ENCODE peak calls at places on chromosomes 13 and 19, in seven cellular contexts. X, L, H, Q, U, T and V are unnamed samples.

GRCh38 chr13:67023088-67023893 is 206.8 kb downstream of the PCDH9 start:
- DNase-seq in X (peak), L (peak), H (no peak), Q (no peak), U (no peak), T (no peak), V (peak)

GRCh38 chr13:37656247-37656940 is 57.8 kb upstream of the POSTN start:
- DNase-seq in X (peak), L (peak), H (no peak), Q (no peak), U (no peak), T (no peak), V (no peak)

GRCh38 chr13:33612641-33613638 is 205.0 kb upstream of the RFC3 start:
- DNase-seq in X (no peak), L (no peak), H (no peak), Q (peak), U (no peak), T (no peak), V (no peak)

GRCh38 chr19:50723069-50723468 is at the start of gene CLEC11A:
- DNase-seq in X (no peak), L (no peak), H (no peak), Q (no peak), U (no peak), T (no peak), V (peak)

GRCh38 chr19:46197314-46198070 is 32.0 kb upstream of the IGFL1 start:
- DNase-seq in X (no peak), L (no peak), H (no peak), Q (no peak), U (no peak), T (no peak), V (no peak)

GRCh38 chr19:2537544-2537943 is 61.6 kb downstream of the GADD45B start:
- DNase-seq in X (no peak), L (no peak), H (no peak), Q (no peak), U (no peak), T (no peak), V (peak)

GRCh38 chr13:42048625-42049453 is at the start of gene DGKH:
- DNase-seq in X (peak), L (peak), H (peak), Q (no peak), U (peak), T (no peak), V (peak)

GRCh38 chr13:94956407-94957110 is 244.2 kb upstream of the SOX21 start:
- DNase-seq in X (no peak), L (no peak), H (no peak), Q (no peak), U (no peak), T (no peak), V (no peak)

GRCh38 chr19:13476071-13476470 is 30.2 kb downstream of the CACNA1A start:
- DNase-seq in X (no peak), L (no peak), H (no peak), Q (no peak), U (no peak), T (no peak), V (no peak)

GRCh38 chr19:57305056-57305455 is 15.2 kb upstream of the ZNF543 start:
- DNase-seq in X (no peak), L (no peak), H (no peak), Q (no peak), U (no peak), T (no peak), V (no peak)

GRCh38 chr19:10289167-10289835 is 451 bp upstream of the ICAM5 start:
- DNase-seq in X (peak), L (no peak), H (peak), Q (peak), U (peak), T (no peak), V (peak)

GRCh38 chr13:91072511-91072910 is 275.0 kb upstream of the MIR17HG start:
- DNase-seq in X (no peak), L (no peak), H (no peak), Q (no peak), U (no peak), T (no peak), V (no peak)

GRCh38 chr13:74202129-74202528 is 67.9 kb upstream of the KLF12 start:
- DNase-seq in X (no peak), L (no peak), H (no peak), Q (no peak), U (no peak), T (no peak), V (no peak)

GRCh38 chr13:73096173-73097117 is 37.6 kb downstream of the KLF5 start:
- DNase-seq in X (peak), L (no peak), H (no peak), Q (peak), U (peak), T (no peak), V (no peak)

GRCh38 chr13:94795292-94795691 is 82.9 kb upstream of the SOX21 start:
- DNase-seq in X (no peak), L (no peak), H (no peak), Q (no peak), U (no peak), T (no peak), V (no peak)

GRCh38 chr19:1853295-1854031 is 5.2 kb upstream of the REXO1 start:
- DNase-seq in X (peak), L (peak), H (peak), Q (peak), U (peak), T (peak), V (peak)

GRCh38 chr19:50266896-50267295 is 62.3 kb downstream of the KCNC3 start:
- DNase-seq in X (no peak), L (no peak), H (peak), Q (no peak), U (peak), T (no peak), V (no peak)

GRCh38 chr13:66402071-66402470 is 828.1 kb downstream of the PCDH9 start:
- DNase-seq in X (peak), L (peak), H (no peak), Q (no peak), U (no peak), T (no peak), V (no peak)

GRCh38 chr19:30739394-30739793 is 367.2 kb downstream of the ZNF536 start:
- DNase-seq in X (no peak), L (no peak), H (no peak), Q (no peak), U (no peak), T (no peak), V (no peak)

GRCh38 chr19:30738047-30738446 is 365.9 kb downstream of the ZNF536 start:
- DNase-seq in X (no peak), L (no peak), H (no peak), Q (no peak), U (no peak), T (no peak), V (no peak)

GRCh38 chr19:30731596-30731995 is 359.4 kb downstream of the ZNF536 start:
- DNase-seq in X (no peak), L (no peak), H (no peak), Q (no peak), U (no peak), T (no peak), V (no peak)

GRCh38 chr19:30733826-30734550 is 361.8 kb downstream of the ZNF536 start:
- DNase-seq in X (peak), L (no peak), H (no peak), Q (no peak), U (no peak), T (no peak), V (no peak)
- TF ChIP-seq CTCF in X (no peak), L (no peak), H (peak), Q (no peak), U (no peak), T (no peak), V (no peak)

GRCh38 chr19:7224205-7224833 is 69.9 kb downstream of the INSR start:
- DNase-seq in X (no peak), L (no peak), H (no peak), Q (peak), U (no peak), T (no peak), V (no peak)
- TF ChIP-seq MAX in X (no peak), L (no peak), H (no peak), Q (peak), U (no peak), T (no peak), V (no peak)

GRCh38 chr19:11577451-11578341 is at the start of gene ACP5:
- DNase-seq in X (no peak), L (no peak), H (peak), Q (no peak), U (no peak), T (no peak), V (no peak)

GRCh38 chr19:11578342-11579142 is 1.1 kb upstream of the ACP5 start:
- DNase-seq in X (no peak), L (peak), H (peak), Q (peak), U (peak), T (no peak), V (peak)

GRCh38 chr19:11576186-11576585 is 1.3 kb downstream of the ACP5 start:
- DNase-seq in X (no peak), L (no peak), H (no peak), Q (no peak), U (no peak), T (no peak), V (no peak)

GRCh38 chr19:11570039-11570462 is 7.4 kb downstream of the ACP5 start:
- DNase-seq in X (no peak), L (no peak), H (no peak), Q (no peak), U (no peak), T (no peak), V (peak)

DNA sequence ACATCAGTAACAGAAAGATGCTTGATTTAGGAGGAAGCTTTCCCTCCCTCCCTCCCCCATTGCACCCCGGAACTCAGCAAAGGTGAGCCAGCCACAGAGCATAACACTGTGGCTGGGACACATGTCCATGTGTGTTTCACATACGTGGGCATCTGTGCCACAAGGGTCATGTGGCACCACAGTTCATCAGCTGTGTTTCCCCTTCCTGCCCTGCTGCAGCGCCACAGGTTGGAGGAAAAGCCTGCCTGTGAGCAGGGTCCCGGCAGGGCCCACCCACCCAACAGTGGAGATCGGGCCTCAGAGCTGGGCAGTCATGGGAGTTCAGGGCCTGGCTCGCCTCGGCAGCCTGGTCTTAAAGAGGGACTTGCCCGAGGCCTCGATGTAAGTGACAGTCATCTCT is 2.8 kb downstream of the ACP5 start:
- DNase-seq in X (no peak), L (no peak), H (no peak), Q (no peak), U (no peak), T (no peak), V (no peak)
- TF ChIP-seq POLR2A in X (no peak), L (no peak), H (no peak), Q (no peak), U (no peak), T (no peak), V (no peak)

GRCh38 chr19:17725422-17726078 is 6.3 kb downstream of the MAP1S start:
- DNase-seq in X (no peak), L (no peak), H (peak), Q (no peak), U (peak), T (no peak), V (no peak)
- TF ChIP-seq CTCF in X (peak), L (peak), H (peak), Q (peak), U (peak), T (peak), V (peak)

GRCh38 chr19:54209748-54210494 is 9.3 kb downstream of the RPS9 start:
- DNase-seq in X (peak), L (peak), H (no peak), Q (peak), U (peak), T (no peak), V (peak)

GRCh38 chr19:54208784-54209057 is 8.1 kb downstream of the RPS9 start:
- DNase-seq in X (peak), L (no peak), H (no peak), Q (no peak), U (no peak), T (no peak), V (no peak)

GRCh38 chr19:54206831-54207177 is 6.1 kb downstream of the RPS9 start:
- DNase-seq in X (no peak), L (no peak), H (no peak), Q (no peak), U (no peak), T (no peak), V (no peak)

GRCh38 chr19:54209058-54209747 is 8.5 kb downstream of the RPS9 start:
- DNase-seq in X (peak), L (no peak), H (peak), Q (no peak), U (no peak), T (no peak), V (no peak)

GRCh38 chr19:54207908-54208783 is 7.5 kb downstream of the RPS9 start:
- DNase-seq in X (peak), L (peak), H (peak), Q (peak), U (peak), T (peak), V (peak)
- TF ChIP-seq MAX in X (no peak), L (no peak), H (no peak), Q (peak), U (peak), T (no peak), V (peak)